ENCODE peak calls at places on chromosomes 1 and 21, in five cellular contexts. C, N, E, V and P are unnamed samples. For H3K9me3, the result is how much of the 10 kb centered on the place peaks cover.

GRCh38 chr1:150548632-150549495 is at the start of gene ADAMTSL4:
- DNase-seq in C (peak), N (peak), E (no peak), V (no peak), P (no peak)

GRCh38 chr1:81498370-81499184 is 302.2 kb upstream of the ADGRL2 start:
- DNase-seq in C (no peak), N (no peak), E (no peak), V (no peak), P (no peak)

GRCh38 chr1:42221952-42222606 is 57.5 kb upstream of the GUCA2A start:
- DNase-seq in C (no peak), N (no peak), E (no peak), V (no peak), P (no peak)

GRCh38 chr1:11134352-11135266 is 34.9 kb upstream of the EXOSC10 start:
- DNase-seq in C (no peak), N (no peak), E (no peak), V (peak), P (no peak)

GRCh38 chr1:92502247-92502646 is 15.5 kb upstream of the GFI1 start:
- DNase-seq in C (no peak), N (no peak), E (no peak), V (no peak), P (no peak)

GRCh38 chr1:34316773-34317172 is 140.1 kb downstream of the C1orf94 start:
- DNase-seq in C (no peak), N (no peak), E (no peak), V (no peak), P (no peak)

GRCh38 chr1:176626572-176627061 is 163.6 kb downstream of the PAPPA2 start:
- DNase-seq in C (no peak), N (no peak), E (no peak), V (no peak), P (no peak)

GRCh38 chr1:4854379-4854778 is 200.0 kb downstream of the AJAP1 start:
- DNase-seq in C (no peak), N (no peak), E (no peak), V (no peak), P (no peak)

GRCh38 chr1:158285756-158286241 is 3.9 kb upstream of the CD1C start:
- DNase-seq in C (peak), N (peak), E (no peak), V (peak), P (no peak)

GRCh38 chr1:186983327-186983726 is 154.6 kb downstream of the PLA2G4A start:
- DNase-seq in C (no peak), N (peak), E (no peak), V (no peak), P (no peak)

GRCh38 chr1:35452086-35452485 is 105.1 kb downstream of the KIAA0319L start:
- DNase-seq in C (no peak), N (peak), E (no peak), V (peak), P (no peak)

GRCh38 chr1:31733389-31734219 is 29.8 kb upstream of the COL16A1 start:
- DNase-seq in C (no peak), N (no peak), E (no peak), V (no peak), P (no peak)

GRCh38 chr1:234326493-234327366 is 46.5 kb upstream of the COA6 start:
- DNase-seq in C (no peak), N (peak), E (peak), V (no peak), P (peak)

GRCh38 chr21:35086357-35086756 is 37.3 kb upstream of the RUNX1 start:
- DNase-seq in C (no peak), N (no peak), E (no peak), V (no peak), P (no peak)

GRCh38 chr1:65213271-65213905 is 65.4 kb downstream of the AK4 start:
- DNase-seq in C (no peak), N (no peak), E (no peak), V (no peak), P (no peak)

DNA sequence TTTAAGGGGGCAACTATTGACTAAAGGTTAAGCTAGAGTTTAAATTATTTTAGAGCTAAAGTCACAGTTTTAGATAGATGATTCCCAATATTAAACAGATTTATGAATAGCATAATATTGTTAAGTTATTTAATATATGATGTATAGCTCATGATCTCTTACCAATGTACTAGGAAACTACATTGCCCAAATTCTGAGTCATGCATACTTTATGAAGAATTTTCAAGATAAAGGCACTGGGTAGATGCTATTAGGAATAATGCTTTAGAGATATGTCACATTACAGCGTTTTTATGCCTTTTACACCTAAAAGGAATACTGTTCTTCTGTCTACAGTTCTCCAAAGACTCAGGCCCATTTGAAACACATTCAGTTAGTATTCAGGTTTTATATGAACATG is 215.1 kb downstream of the NCAM2 start:
- DNase-seq in C (no peak), N (no peak), E (no peak), V (no peak), P (no peak)
- H3K9me3 ChIP-seq in C (under half), N (under half), E (under half), V (under half), P (under half)

GRCh38 chr21:42293649-42294272 is 21.4 kb downstream of the TFF3 start:
- DNase-seq in C (no peak), N (no peak), E (no peak), V (no peak), P (no peak)
- H3K9me3 ChIP-seq in C (under half), N (under half), E (under half), V (under half), P (under half)

GRCh38 chr1:227603327-227603726 is 40.0 kb downstream of the ZNF678 start:
- DNase-seq in C (no peak), N (no peak), E (no peak), V (no peak), P (no peak)
- H3K9me3 ChIP-seq in C (half or more), N (under half), E (under half), V (half or more), P (under half)

GRCh38 chr1:204821924-204822323 is 48.7 kb upstream of the NFASC start:
- DNase-seq in C (no peak), N (no peak), E (no peak), V (no peak), P (no peak)
- H3K9me3 ChIP-seq in C (under half), N (under half), E (under half), V (under half), P (under half)

GRCh38 chr21:28266061-28266460 is 726.6 kb downstream of the LTN1 start:
- DNase-seq in C (no peak), N (no peak), E (no peak), V (no peak), P (no peak)
- H3K9me3 ChIP-seq in C (under half), N (under half), E (under half), V (under half), P (under half)